ENCODE peak calls at places on chromosome 17, in ten cellular contexts. N, F, B, R, X, L, G, A, V and H are unnamed samples.

GRCh38 chr17:33895491-33895890 is 359.6 kb upstream of the CCL2 start:
- DNase-seq in N (no peak), F (no peak), B (no peak), R (no peak), X (no peak), L (no peak), G (no peak), A (no peak), V (no peak), H (no peak)

GRCh38 chr17:82228278-82228841 is 482 bp upstream of the SLC16A3 start:
- DNase-seq in N (no peak), F (no peak), B (peak), R (no peak), X (no peak), L (peak), G (no peak), A (peak), V (no peak), H (no peak)

GRCh38 chr17:64547354-64547753 is 40.6 kb downstream of the CEP95 start:
- DNase-seq in N (no peak), F (no peak), B (no peak), R (no peak), X (no peak), L (no peak), G (no peak), A (peak), V (no peak), H (no peak)

GRCh38 chr17:12618557-12618956 is 47.1 kb upstream of the MYOCD start:
- DNase-seq in N (peak), F (no peak), B (no peak), R (no peak), X (peak), L (no peak), G (peak), A (no peak), V (peak), H (no peak)

GRCh38 chr17:58741121-58741625 is 14.5 kb upstream of the PPM1E start:
- DNase-seq in N (peak), F (peak), B (no peak), R (no peak), X (peak), L (no peak), G (peak), A (no peak), V (no peak), H (no peak)

GRCh38 chr17:34252138-34252889 is 2.8 kb upstream of the CCL2 start:
- DNase-seq in N (peak), F (peak), B (peak), R (no peak), X (peak), L (peak), G (peak), A (no peak), V (peak), H (peak)

GRCh38 chr17:55269894-55270293 is 5.1 kb downstream of the HLF start:
- DNase-seq in N (no peak), F (no peak), B (no peak), R (no peak), X (no peak), L (no peak), G (no peak), A (no peak), V (no peak), H (no peak)

GRCh38 chr17:35147313-35147982 is at the start of gene UNC45B:
- DNase-seq in N (no peak), F (no peak), B (peak), R (no peak), X (no peak), L (no peak), G (no peak), A (no peak), V (no peak), H (no peak)

GRCh38 chr17:72946126-72946525 is 146.4 kb downstream of the SLC39A11 start:
- DNase-seq in N (no peak), F (no peak), B (no peak), R (no peak), X (no peak), L (no peak), G (no peak), A (no peak), V (no peak), H (no peak)

GRCh38 chr17:29107084-29107483 is 64.1 kb downstream of the PIPOX start:
- DNase-seq in N (no peak), F (no peak), B (no peak), R (no peak), X (no peak), L (no peak), G (no peak), A (no peak), V (no peak), H (no peak)

GRCh38 chr17:50884354-50885311 is 18.5 kb upstream of the TOB1 start:
- DNase-seq in N (peak), F (peak), B (no peak), R (no peak), X (no peak), L (peak), G (no peak), A (no peak), V (no peak), H (no peak)

GRCh38 chr17:4739122-4740024 is at the start of the genes CXCL16 and ZMYND15:
- DNase-seq in N (peak), F (peak), B (peak), R (no peak), X (peak), L (peak), G (no peak), A (peak), V (peak), H (no peak)

GRCh38 chr17:8728251-8728925 is 16.2 kb downstream of the CCDC42 start:
- DNase-seq in N (no peak), F (no peak), B (no peak), R (no peak), X (no peak), L (no peak), G (no peak), A (no peak), V (no peak), H (no peak)

GRCh38 chr17:80921159-80921558 is 70.5 kb upstream of the CHMP6 start:
- DNase-seq in N (no peak), F (no peak), B (no peak), R (no peak), X (no peak), L (no peak), G (no peak), A (no peak), V (no peak), H (no peak)

GRCh38 chr17:15287533-15288267 is 22.6 kb upstream of the PMP22 start:
- DNase-seq in N (no peak), F (peak), B (no peak), R (no peak), X (peak), L (no peak), G (peak), A (no peak), V (no peak), H (no peak)

GRCh38 chr17:58094118-58094517 is 10.9 kb downstream of the DYNLL2 start:
- DNase-seq in N (no peak), F (no peak), B (no peak), R (no peak), X (no peak), L (no peak), G (no peak), A (no peak), V (no peak), H (no peak)

GRCh38 chr17:36586138-36586537 is 5.5 kb upstream of the DHRS11 start:
- DNase-seq in N (no peak), F (no peak), B (no peak), R (no peak), X (no peak), L (no peak), G (no peak), A (no peak), V (no peak), H (no peak)

GRCh38 chr17:32341857-32342602 is at the start of gene C17orf75:
- DNase-seq in N (peak), F (peak), B (peak), R (no peak), X (peak), L (peak), G (peak), A (peak), V (peak), H (peak)

GRCh38 chr17:57880086-57880456 is 30.2 kb upstream of the MRPS23 start:
- DNase-seq in N (no peak), F (no peak), B (no peak), R (no peak), X (no peak), L (no peak), G (no peak), A (no peak), V (no peak), H (no peak)

GRCh38 chr17:34389343-34389742 is 26.3 kb upstream of the CCL1 start:
- DNase-seq in N (no peak), F (no peak), B (no peak), R (no peak), X (no peak), L (no peak), G (no peak), A (no peak), V (no peak), H (no peak)

GRCh38 chr17:15431766-15432165 is 35.7 kb downstream of the CDRT4 start:
- DNase-seq in N (no peak), F (no peak), B (no peak), R (no peak), X (no peak), L (no peak), G (no peak), A (no peak), V (no peak), H (no peak)

GRCh38 chr17:57109393-57110151 is 24.5 kb downstream of the AKAP1 start:
- DNase-seq in N (peak), F (no peak), B (peak), R (no peak), X (no peak), L (no peak), G (peak), A (peak), V (no peak), H (no peak)

GRCh38 chr17:63433746-63434591 is 12.1 kb downstream of the CYB561 start:
- DNase-seq in N (peak), F (peak), B (peak), R (no peak), X (peak), L (peak), G (peak), A (no peak), V (peak), H (peak)

GRCh38 chr17:81470944-81471803 is 41.4 kb downstream of the ACTG1 start:
- DNase-seq in N (no peak), F (no peak), B (no peak), R (no peak), X (peak), L (no peak), G (peak), A (no peak), V (no peak), H (no peak)

GRCh38 chr17:8628609-8629169 is 1.8 kb downstream of the MYH10 start:
- DNase-seq in N (peak), F (no peak), B (no peak), R (no peak), X (no peak), L (no peak), G (no peak), A (no peak), V (no peak), H (no peak)

GRCh38 chr17:300881-301280 is 51.7 kb downstream of the RPH3AL start:
- DNase-seq in N (no peak), F (no peak), B (no peak), R (no peak), X (no peak), L (no peak), G (no peak), A (no peak), V (no peak), H (no peak)

GRCh38 chr17:22569459-22570143 is 877.3 kb downstream of the KCNJ18 start:
- DNase-seq in N (no peak), F (no peak), B (no peak), R (no peak), X (no peak), L (no peak), G (no peak), A (no peak), V (no peak), H (no peak)

GRCh38 chr17:2179615-2180295 is 123.8 kb downstream of the SMG6 start:
- DNase-seq in N (peak), F (peak), B (peak), R (no peak), X (peak), L (peak), G (peak), A (no peak), V (peak), H (peak)

GRCh38 chr17:34314279-34314678 is 5.0 kb upstream of the CCL8 start:
- DNase-seq in N (peak), F (peak), B (no peak), R (no peak), X (peak), L (no peak), G (peak), A (no peak), V (no peak), H (no peak)

GRCh38 chr17:56678249-56679144 is 85.0 kb downstream of the NOG start:
- DNase-seq in N (no peak), F (no peak), B (no peak), R (no peak), X (no peak), L (no peak), G (no peak), A (peak), V (no peak), H (no peak)

GRCh38 chr17:34503804-34504203 is 75.6 kb upstream of the TMEM132E start:
- DNase-seq in N (peak), F (no peak), B (peak), R (no peak), X (no peak), L (peak), G (no peak), A (no peak), V (no peak), H (no peak)

GRCh38 chr17:17448076-17448475 is 28.7 kb upstream of the MED9 start:
- DNase-seq in N (no peak), F (no peak), B (no peak), R (no peak), X (no peak), L (peak), G (no peak), A (no peak), V (no peak), H (no peak)

GRCh38 chr17:6712854-6713129 is 377 bp downstream of the SLC13A5 start:
- DNase-seq in N (no peak), F (no peak), B (no peak), R (no peak), X (no peak), L (no peak), G (no peak), A (peak), V (no peak), H (no peak)

GRCh38 chr17:6714315-6714874 is 1.2 kb upstream of the SLC13A5 start:
- DNase-seq in N (no peak), F (no peak), B (no peak), R (no peak), X (no peak), L (no peak), G (no peak), A (no peak), V (no peak), H (no peak)

GRCh38 chr17:6712058-6712853 is 913 bp downstream of the SLC13A5 start:
- DNase-seq in N (peak), F (peak), B (no peak), R (no peak), X (no peak), L (no peak), G (no peak), A (peak), V (no peak), H (no peak)

GRCh38 chr17:6713918-6714271 is 726 bp upstream of the SLC13A5 start:
- DNase-seq in N (no peak), F (no peak), B (no peak), R (no peak), X (no peak), L (no peak), G (no peak), A (no peak), V (no peak), H (no peak)

GRCh38 chr17:6713130-6713917 is at the start of gene SLC13A5:
- DNase-seq in N (peak), F (peak), B (no peak), R (no peak), X (no peak), L (no peak), G (no peak), A (peak), V (no peak), H (no peak)
- H3K4me3 ChIP-seq in N (peak), F (peak), B (peak), R (peak), X (peak), L (peak), G (no peak), A (peak), V (peak), H (peak)

DNA sequence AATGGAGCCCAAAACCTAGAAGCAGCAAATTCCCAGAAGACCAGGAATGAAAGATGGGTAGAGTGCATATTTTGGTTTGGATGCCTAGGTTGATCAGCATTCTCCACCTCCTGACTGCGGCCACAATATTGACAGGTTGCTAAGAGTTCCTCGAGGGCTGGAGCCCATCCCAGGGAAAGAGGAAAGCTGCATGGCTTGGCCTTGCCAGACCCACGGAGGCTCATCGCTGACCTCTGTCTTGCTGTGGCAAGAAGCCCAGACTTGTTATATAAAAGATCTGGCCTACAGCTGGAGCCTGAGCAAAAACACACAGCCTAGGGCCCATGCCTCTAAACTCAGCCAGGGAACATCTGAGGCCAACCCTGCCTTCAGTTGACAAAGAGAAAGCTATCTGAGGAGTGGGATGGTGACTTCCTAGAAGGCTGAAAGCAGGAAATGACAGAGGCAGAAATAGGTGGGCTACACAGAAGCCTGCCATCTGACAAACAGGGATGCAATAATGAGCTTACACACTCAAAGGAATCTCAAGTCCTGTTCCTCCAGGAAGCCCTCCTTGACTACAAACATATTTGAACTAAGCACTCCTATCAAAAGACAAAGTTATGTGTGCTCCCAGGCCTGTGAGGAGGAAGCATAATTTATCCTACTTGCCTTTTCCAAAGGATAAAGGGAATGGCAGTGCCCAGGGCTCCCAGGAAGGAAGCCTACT is 22.5 kb upstream of the SLC35B1 start:
- DNase-seq in N (peak), F (peak), B (peak), R (no peak), X (peak), L (peak), G (peak), A (no peak), V (peak), H (peak)
- H3K4me3 ChIP-seq in N (no peak), F (no peak), B (no peak), R (no peak), X (no peak), L (no peak), G (no peak), A (no peak), V (no peak), H (no peak)

DNA sequence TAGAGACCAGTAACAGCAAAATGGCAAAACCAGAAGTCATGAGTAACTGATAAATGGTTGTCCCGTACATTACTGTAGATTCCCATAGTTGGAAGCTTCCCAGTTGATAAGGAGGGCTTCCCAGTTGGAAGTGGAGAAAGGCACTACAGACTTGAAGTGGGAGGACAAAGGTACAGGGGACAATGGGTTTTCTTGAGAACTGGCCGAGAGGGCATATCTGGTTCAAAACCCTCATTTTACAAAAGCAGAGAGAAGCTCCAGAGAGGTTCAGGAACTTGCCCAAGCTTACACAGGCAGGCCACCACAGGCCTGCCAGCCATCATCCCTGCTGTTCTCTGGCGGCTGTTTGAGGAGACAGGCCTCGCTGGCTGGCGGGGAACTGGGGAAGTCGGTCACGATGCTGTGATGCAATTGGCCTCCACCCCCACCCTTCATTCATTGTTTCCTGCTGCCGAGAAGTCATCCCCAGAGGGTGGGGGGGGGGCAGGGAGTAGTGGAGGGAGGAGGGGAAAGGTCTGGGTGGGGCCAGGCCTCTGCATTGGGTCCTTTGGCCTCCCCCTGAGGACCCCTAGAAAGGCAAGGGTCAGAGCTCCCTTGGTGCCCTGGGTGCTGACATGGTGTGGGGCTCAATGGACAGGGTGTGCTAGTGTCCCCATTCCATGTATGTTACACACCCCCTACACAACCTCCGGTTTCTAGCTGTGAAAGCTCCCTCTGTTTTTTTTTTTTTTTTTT is 3.0 kb downstream of the UBALD2 start:
- DNase-seq in N (peak), F (peak), B (peak), R (no peak), X (peak), L (peak), G (peak), A (peak), V (peak), H (peak)
- H3K4me3 ChIP-seq in N (peak), F (no peak), B (peak), R (peak), X (peak), L (peak), G (no peak), A (no peak), V (peak), H (peak)

GRCh38 chr17:59844884-59845594 is 47.7 kb downstream of the TUBD1 start:
- DNase-seq in N (peak), F (peak), B (no peak), R (no peak), X (peak), L (peak), G (peak), A (no peak), V (peak), H (no peak)
- H3K4me3 ChIP-seq in N (no peak), F (no peak), B (no peak), R (no peak), X (no peak), L (no peak), G (no peak), A (no peak), V (no peak), H (no peak)

DNA sequence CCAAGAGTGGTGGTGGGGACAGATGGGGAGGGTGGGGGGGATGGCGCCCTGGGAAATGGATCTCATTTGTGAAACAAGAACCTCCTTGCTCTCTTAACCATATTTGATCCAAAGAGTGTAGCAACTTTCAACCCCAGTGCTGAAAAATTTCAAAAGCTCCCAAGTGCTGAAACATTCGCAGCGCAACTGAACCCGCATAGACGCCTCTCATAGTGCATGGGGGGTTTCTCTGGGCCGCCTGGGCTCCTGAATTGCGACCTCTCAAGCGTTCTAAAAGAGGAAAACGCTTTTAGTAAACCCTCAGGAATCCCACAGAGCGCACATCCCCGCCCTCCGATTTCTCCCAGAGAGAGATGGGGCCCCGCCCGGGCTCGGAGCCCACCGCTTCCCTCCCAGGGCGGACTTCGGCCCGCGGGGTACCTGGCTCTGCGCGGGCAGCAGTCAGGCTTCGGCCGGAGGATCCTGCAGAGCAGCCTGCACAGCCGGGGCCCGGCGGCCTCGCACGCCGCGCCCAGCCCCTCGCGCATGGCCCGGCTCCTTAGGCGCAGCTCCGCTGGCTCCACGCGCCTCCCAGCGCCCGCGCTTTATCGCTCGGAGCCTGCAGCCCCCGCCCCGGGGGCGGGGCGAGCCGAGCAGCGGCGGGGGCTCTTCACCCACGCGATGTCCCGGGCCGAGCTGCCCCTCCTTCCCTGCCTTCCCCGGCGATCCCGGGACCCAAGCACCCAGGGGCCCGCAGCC is 7.0 kb downstream of the NOS2 start:
- DNase-seq in N (no peak), F (peak), B (peak), R (no peak), X (no peak), L (no peak), G (no peak), A (peak), V (no peak), H (no peak)
- H3K4me3 ChIP-seq in N (peak), F (no peak), B (peak), R (peak), X (no peak), L (peak), G (no peak), A (peak), V (peak), H (peak)